ENCODE peak calls at places on chromosomes 5 and 9, in nine cellular contexts. X is HepG2, G is vagina, C is GM23338, M is SK-N-SH, P is Panc1, Z is stomach, A is transverse colon, F is spleen. Q is an unnamed sample.

GRCh38 chr5:31213676-31214638 is 20.5 kb downstream of the CDH6 start:
- DNase-seq in M (no peak), C (peak), F (no peak), A (no peak), P (no peak), X (no peak), G (no peak), Z (no peak), Q (no peak)

GRCh38 chr5:73451218-73452130 is 2.9 kb upstream of the FOXD1 start:
- DNase-seq in C (peak), P (no peak), F (peak), M (peak), Z (peak), G (no peak), X (no peak), A (peak), Q (peak)

GRCh38 chr5:168978500-168978899 is 322.4 kb downstream of the SLIT3 start:
- DNase-seq in F (no peak), C (no peak), Z (no peak), X (no peak), P (no peak), M (no peak), A (no peak), G (no peak), Q (no peak)

GRCh38 chr5:158716668-158717067 is 383.0 kb downstream of the EBF1 start:
- DNase-seq in F (no peak), G (no peak), Z (no peak), X (no peak), A (no peak), P (no peak), C (peak), M (no peak), Q (no peak)

GRCh38 chr9:68941780-68942459 is 72.0 kb downstream of the PRKACG start:
- DNase-seq in A (no peak), C (no peak), M (no peak), G (no peak), X (no peak), Z (no peak), P (no peak), F (no peak), Q (no peak)

GRCh38 chr5:137199201-137199600 is 299.9 kb downstream of the SPOCK1 start:
- DNase-seq in P (no peak), Z (no peak), M (no peak), C (no peak), F (no peak), G (no peak), A (no peak), X (no peak), Q (no peak)

GRCh38 chr5:113112435-113112834 is 135.8 kb downstream of the DCP2 start:
- DNase-seq in A (no peak), G (no peak), Z (no peak), P (no peak), C (no peak), F (no peak), X (no peak), M (no peak), Q (no peak)

GRCh38 chr5:99130081-99130480 is 201.3 kb upstream of the CHD1 start:
- DNase-seq in P (no peak), Z (no peak), A (no peak), X (no peak), M (no peak), G (no peak), F (no peak), C (no peak), Q (no peak)

DNA sequence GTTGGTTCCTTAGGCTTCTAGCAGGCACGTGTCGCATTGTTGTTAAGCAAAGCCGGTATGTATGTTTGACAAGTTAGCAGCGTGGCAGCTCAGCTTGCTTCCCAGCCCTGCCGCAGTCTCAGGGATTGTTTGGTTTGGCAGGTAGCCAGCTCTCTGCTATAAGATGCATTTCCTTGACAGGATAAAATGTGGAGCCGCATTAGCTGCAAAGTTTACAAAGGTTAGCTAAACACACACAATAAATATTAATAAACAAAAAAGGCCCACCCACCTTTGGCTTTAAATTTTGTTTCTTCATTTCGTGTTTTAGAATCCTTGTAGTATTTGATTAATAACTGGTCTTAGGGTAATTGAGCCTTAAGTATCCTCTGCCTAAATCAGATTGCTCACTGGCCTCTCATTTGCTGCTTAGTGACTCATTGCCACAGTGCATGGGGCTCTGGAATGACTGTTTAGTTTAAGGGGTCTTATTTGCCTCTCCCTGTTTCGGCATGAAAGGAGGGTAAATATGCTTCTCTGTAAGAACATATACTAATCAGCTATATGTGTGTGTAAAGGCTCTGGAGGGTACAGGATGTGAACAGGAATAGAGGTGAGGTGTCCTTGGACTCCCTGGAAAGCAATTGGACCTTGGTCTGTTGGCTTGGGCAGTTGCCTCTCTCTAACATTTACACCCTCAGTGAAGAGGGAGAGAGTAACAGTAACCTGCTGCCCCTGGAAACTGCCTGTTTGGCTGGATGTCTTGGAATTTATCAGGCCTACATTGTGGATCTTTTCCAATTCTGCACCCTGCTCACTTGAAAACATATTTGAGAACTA is 122.0 kb downstream of the GDNF start:
- DNase-seq in X (peak), G (no peak), M (peak), C (no peak), A (peak), F (no peak), P (peak), Z (peak), Q (peak)
- TF ChIP-seq POLR2AphosphoS5 in X (no peak), G (no peak), M (no peak), C (no peak), A (no peak), F (no peak), P (no peak), Z (no peak), Q (no peak)

GRCh38 chr5:100867039-100867562 is 36.0 kb downstream of the ST8SIA4 start:
- DNase-seq in P (no peak), G (no peak), M (no peak), X (no peak), C (no peak), Z (no peak), F (no peak), A (no peak), Q (no peak)
- TF ChIP-seq POLR2AphosphoS5 in P (no peak), G (no peak), M (no peak), X (no peak), C (no peak), Z (no peak), F (no peak), A (no peak), Q (no peak)

GRCh38 chr5:92505925-92506324 is 1075.1 kb downstream of the NR2F1-AS1 start:
- DNase-seq in Z (no peak), P (no peak), X (no peak), A (no peak), M (no peak), F (no peak), C (no peak), G (no peak), Q (no peak)
- TF ChIP-seq POLR2AphosphoS5 in Z (no peak), P (no peak), X (no peak), A (no peak), M (no peak), F (no peak), C (no peak), G (no peak), Q (no peak)

GRCh38 chr9:5375091-5375490 is 35.4 kb upstream of the RLN1 start:
- DNase-seq in F (no peak), Z (no peak), P (no peak), M (no peak), C (peak), G (no peak), A (no peak), X (no peak), Q (no peak)

GRCh38 chr9:5375790-5376477 is 36.3 kb upstream of the RLN1 start:
- DNase-seq in M (no peak), G (no peak), A (no peak), F (no peak), P (no peak), X (no peak), Z (no peak), C (no peak), Q (no peak)
- TF ChIP-seq POLR2AphosphoS5 in M (no peak), G (no peak), A (no peak), F (no peak), P (no peak), X (no peak), Z (no peak), C (no peak), Q (no peak)